ENCODE peak calls at places on chromosomes 16 and 17, in ten cellular contexts. A, D, C, N, H, L, P, V, S and G are unnamed samples.

GRCh38 chr17:32519769-32520701 is 33.2 kb downstream of the CDK5R1 start:
- DNase-seq in A (peak; percentile 58), D (no peak), C (peak; percentile 17), N (no peak), H (no peak), L (peak; percentile 48), P (no peak), V (peak; percentile 65), S (no peak), G (peak; percentile 23)

GRCh38 chr17:7220593-7221280 is 999 bp downstream of the ACADVL start:
- DNase-seq in A (peak; percentile 80), D (peak; percentile 43), C (peak; percentile 67), N (no peak), H (peak; percentile 73), L (peak; percentile 59), P (peak; percentile 63), V (peak; percentile 80), S (peak; percentile 84), G (peak; percentile 39)

GRCh38 chr16:53967172-53967571 is 263.2 kb downstream of the FTO start:
- DNase-seq in A (no peak), D (no peak), C (no peak), N (no peak), H (no peak), L (no peak), P (no peak), V (no peak), S (no peak), G (no peak)

GRCh38 chr17:2751482-2751881 is 2.0 kb upstream of the CCDC92B start:
- DNase-seq in A (no peak), D (no peak), C (no peak), N (no peak), H (no peak), L (no peak), P (no peak), V (no peak), S (no peak), G (no peak)

GRCh38 chr17:55348749-55349354 is 72.8 kb downstream of the MMD start:
- DNase-seq in A (peak; percentile 76), D (peak; percentile 72), C (peak; percentile 45), N (no peak), H (peak; percentile 65), L (peak; percentile 18), P (peak; percentile 60), V (peak; percentile 57), S (no peak), G (peak; percentile 7)

GRCh38 chr17:74343526-74344284 is 17.7 kb downstream of the KIF19 start:
- DNase-seq in A (no peak), D (no peak), C (no peak), N (no peak), H (no peak), L (no peak), P (no peak), V (no peak), S (no peak), G (no peak)

GRCh38 chr16:27774779-27775178 is 224.8 kb downstream of the KATNIP start:
- DNase-seq in A (no peak), D (no peak), C (no peak), N (no peak), H (no peak), L (no peak), P (no peak), V (no peak), S (no peak), G (no peak)

GRCh38 chr16:85490971-85491771 is 122.0 kb upstream of the GSE1 start:
- DNase-seq in A (no peak), D (peak; percentile 9), C (no peak), N (no peak), H (no peak), L (peak; percentile 8), P (peak; percentile 51), V (peak; percentile 66), S (no peak), G (no peak)

GRCh38 chr17:38872671-38873385 is 3.0 kb downstream of the LASP1 start:
- DNase-seq in A (peak; percentile 34), D (no peak), C (no peak), N (no peak), H (no peak), L (no peak), P (no peak), V (no peak), S (no peak), G (no peak)

GRCh38 chr16:74100405-74101316 is 196.0 kb upstream of the PSMD7 start:
- DNase-seq in A (no peak), D (no peak), C (no peak), N (no peak), H (no peak), L (no peak), P (no peak), V (no peak), S (no peak), G (no peak)

GRCh38 chr17:38871247-38871991 is 1.6 kb downstream of the LASP1 start:
- DNase-seq in A (peak; percentile 88), D (peak; percentile 81), C (peak; percentile 87), N (peak; percentile 37), H (peak; percentile 71), L (peak; percentile 61), P (peak; percentile 62), V (peak; percentile 67), S (peak; percentile 79), G (peak; percentile 52)

GRCh38 chr17:3773511-3773910 is 27.5 kb downstream of the ITGAE start:
- DNase-seq in A (peak; percentile 73), D (peak; percentile 54), C (peak; percentile 26), N (no peak), H (peak; percentile 20), L (no peak), P (no peak), V (no peak), S (no peak), G (peak; percentile 65)

GRCh38 chr17:17782425-17783120 is 54.2 kb downstream of the SREBF1 start:
- DNase-seq in A (peak; percentile 32), D (peak; percentile 16), C (no peak), N (no peak), H (no peak), L (no peak), P (no peak), V (peak; percentile 20), S (no peak), G (no peak)

GRCh38 chr16:15427648-15428239 is 6.6 kb upstream of the BMERB1 start:
- DNase-seq in A (peak; percentile 90), D (peak; percentile 68), C (peak; percentile 85), N (peak; percentile 24), H (peak; percentile 89), L (peak; percentile 40), P (peak; percentile 11), V (peak; percentile 45), S (peak; percentile 66), G (peak; percentile 72)

GRCh38 chr17:41736983-41737679 is 2.7 kb upstream of the HAP1 start:
- DNase-seq in A (no peak), D (no peak), C (no peak), N (no peak), H (no peak), L (no peak), P (no peak), V (no peak), S (no peak), G (no peak)

DNA sequence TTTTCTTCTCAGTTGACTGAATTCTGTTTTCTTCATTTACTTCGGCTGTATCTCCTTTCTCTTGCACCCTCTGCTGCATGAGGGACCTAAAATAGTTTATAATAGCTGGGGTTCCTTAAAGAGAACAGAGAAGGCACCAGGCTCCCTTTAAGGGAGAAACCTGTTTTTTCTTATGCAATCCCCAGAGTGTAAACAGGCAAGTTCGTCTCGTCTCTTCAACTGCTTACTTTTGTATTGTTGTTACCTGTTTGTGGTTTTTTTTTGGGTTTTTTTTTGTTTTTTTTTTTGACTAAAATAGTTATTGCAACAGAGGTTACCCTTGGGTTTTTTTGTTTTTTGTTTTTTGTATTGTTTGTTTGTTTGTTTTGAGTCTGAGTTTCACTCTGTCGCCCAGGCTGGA is 3.7 kb upstream of the LDHD start:
- DNase-seq in A (no peak), D (no peak), C (no peak), N (no peak), H (no peak), L (no peak), P (no peak), V (no peak), S (no peak), G (no peak)
- H3K4me3 ChIP-seq in A (no peak overlapping the region), D (no peak overlapping the region), C (no peak overlapping the region), N (no peak overlapping the region), H (no peak overlapping the region), L (no peak overlapping the region), P (no peak overlapping the region), V (no peak overlapping the region), S (no peak overlapping the region), G (no peak overlapping the region)

DNA sequence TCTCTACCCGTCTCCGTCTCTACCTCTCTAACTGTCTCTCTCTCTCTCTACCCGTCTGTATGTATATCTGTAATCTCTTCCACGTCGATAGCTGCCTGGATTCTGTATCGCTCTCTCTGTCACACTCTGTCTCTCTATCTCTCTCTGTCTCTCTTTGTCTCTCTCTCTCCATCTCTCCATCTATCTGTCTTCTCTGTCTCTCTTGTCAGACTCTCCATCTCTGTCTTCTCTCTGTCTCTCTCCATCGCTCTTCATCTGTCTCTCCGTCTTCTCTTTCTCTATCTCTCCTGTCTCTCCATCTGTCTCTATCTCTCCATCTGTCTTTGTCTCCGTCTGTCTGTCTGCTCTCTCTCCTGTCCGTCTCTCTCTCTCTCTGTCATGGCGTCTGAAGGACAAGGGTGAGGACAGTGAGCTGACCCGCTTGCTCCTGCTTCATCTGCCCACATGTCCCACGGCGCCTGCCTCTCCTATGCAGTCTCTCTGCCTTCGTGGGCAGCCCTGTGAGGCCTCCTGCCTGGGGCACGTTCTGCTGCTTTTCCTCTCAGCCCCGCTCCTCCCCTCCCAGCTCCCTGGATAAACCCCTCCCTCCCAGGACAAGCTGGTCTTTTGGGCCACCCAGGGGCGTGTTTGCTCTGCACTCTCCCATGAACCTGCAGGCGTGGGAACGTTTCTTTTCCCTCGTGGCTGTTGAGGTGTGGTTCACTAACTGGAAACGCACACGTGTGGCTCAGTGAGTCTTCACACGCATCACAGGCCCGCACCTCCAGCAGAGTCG is 18.9 kb downstream of the ACSF3 start:
- DNase-seq in A (no peak), D (no peak), C (no peak), N (no peak), H (no peak), L (no peak), P (no peak), V (no peak), S (peak; percentile 45), G (no peak)
- H3K4me3 ChIP-seq in A (no peak overlapping the region), D (no peak overlapping the region), C (no peak overlapping the region), N (no peak overlapping the region), H (no peak overlapping the region), L (no peak overlapping the region), P (no peak overlapping the region), V (no peak overlapping the region), S (no peak overlapping the region), G (no peak overlapping the region)

GRCh38 chr17:19494961-19495806 is 38.5 kb upstream of the SLC47A1 start:
- DNase-seq in A (no peak), D (no peak), C (no peak), N (no peak), H (no peak), L (no peak), P (no peak), V (no peak), S (peak; percentile 49), G (no peak)
- H3K4me3 ChIP-seq in A (no peak overlapping the region), D (no peak overlapping the region), C (no peak overlapping the region), N (no peak overlapping the region), H (no peak overlapping the region), L (no peak overlapping the region), P (no peak overlapping the region), V (no peak overlapping the region), S (no peak overlapping the region), G (no peak overlapping the region)

DNA sequence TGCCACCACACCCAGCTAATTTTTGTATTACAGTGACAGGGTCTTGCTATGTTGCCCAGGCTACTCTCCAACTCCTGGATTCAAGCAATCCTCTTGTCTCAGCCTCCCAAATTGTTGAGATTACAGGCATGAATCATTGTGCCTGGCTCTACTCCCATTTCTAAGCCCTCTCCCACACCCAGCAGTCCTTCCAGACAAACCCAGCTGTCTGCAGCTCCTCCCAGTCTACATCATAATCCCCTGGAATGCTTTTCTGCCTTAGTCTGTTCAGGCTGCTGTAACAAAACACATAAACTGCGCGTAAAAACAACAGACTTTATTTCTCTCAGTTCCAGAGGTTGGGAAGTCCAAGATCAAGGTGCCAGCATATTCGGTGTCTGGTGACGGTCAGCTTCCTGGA is 144.5 kb downstream of the GRIN2A start:
- DNase-seq in A (no peak), D (peak; percentile 7), C (peak; percentile 40), N (no peak), H (no peak), L (no peak), P (no peak), V (no peak), S (no peak), G (peak; percentile 48)
- H3K4me3 ChIP-seq in A (no peak overlapping the region), D (no peak overlapping the region), C (no peak overlapping the region), N (no peak overlapping the region), H (no peak overlapping the region), L (no peak overlapping the region), P (no peak overlapping the region), V (no peak overlapping the region), S (no peak overlapping the region), G (no peak overlapping the region)